ENCODE peak calls at places on chromosomes 1 and 21, in ten cellular contexts. H, K, P, J, S, C, N, R, W and O are unnamed samples.

GRCh38 chr1:186442651-186443114 is 18.2 kb downstream of the PDC start:
- DNase-seq in H (no peak), K (no peak), P (no peak), J (no peak), S (no peak), C (no peak), N (no peak), R (no peak), W (no peak), O (no peak)

GRCh38 chr1:153565529-153566374 is at the start of gene S100A2:
- DNase-seq in H (no peak), K (peak; percentile 83), P (no peak), J (no peak), S (no peak), C (peak; percentile 88), N (peak; percentile 62), R (peak; percentile 40), W (peak; percentile 71), O (no peak)

GRCh38 chr1:44884746-44885145 is 41.7 kb upstream of the PTCH2 start:
- DNase-seq in H (peak; percentile 28), K (no peak), P (no peak), J (no peak), S (no peak), C (no peak), N (no peak), R (no peak), W (no peak), O (peak; percentile 40)

GRCh38 chr1:229608590-229608989 is 17.3 kb downstream of the TAF5L start:
- DNase-seq in H (no peak), K (no peak), P (no peak), J (no peak), S (no peak), C (no peak), N (no peak), R (no peak), W (no peak), O (no peak)

GRCh38 chr1:233005703-233006102 is 55.3 kb downstream of the NTPCR start:
- DNase-seq in H (no peak), K (peak; percentile 57), P (no peak), J (no peak), S (no peak), C (no peak), N (peak; percentile 26), R (no peak), W (no peak), O (no peak)

GRCh38 chr1:224253721-224254120 is 70.7 kb downstream of the DEGS1 start:
- DNase-seq in H (no peak), K (no peak), P (no peak), J (no peak), S (no peak), C (no peak), N (no peak), R (no peak), W (no peak), O (no peak)

GRCh38 chr1:217907504-217907903 is 276.4 kb downstream of the SPATA17 start:
- DNase-seq in H (no peak), K (no peak), P (no peak), J (no peak), S (no peak), C (peak; percentile 8), N (no peak), R (no peak), W (no peak), O (no peak)

GRCh38 chr1:2132222-2133038 is 62.1 kb downstream of the FAAP20 start:
- DNase-seq in H (peak; percentile 50), K (no peak), P (peak; percentile 64), J (peak; percentile 79), S (no peak), C (no peak), N (peak; percentile 87), R (peak; percentile 26), W (peak; percentile 58), O (peak; percentile 57)

GRCh38 chr1:214327519-214327918 is 46.6 kb downstream of the SMYD2 start:
- DNase-seq in H (no peak), K (no peak), P (peak; percentile 90), J (no peak), S (no peak), C (no peak), N (peak; percentile 29), R (no peak), W (no peak), O (no peak)

GRCh38 chr1:218488531-218488930 is 143.4 kb downstream of the TGFB2 start:
- DNase-seq in H (no peak), K (no peak), P (no peak), J (no peak), S (no peak), C (no peak), N (no peak), R (no peak), W (no peak), O (no peak)

GRCh38 chr1:236103646-236104218 is 38.6 kb upstream of the GPR137B start:
- DNase-seq in H (peak; percentile 32), K (no peak), P (peak; percentile 67), J (peak; percentile 53), S (peak; percentile 23), C (peak; percentile 85), N (peak; percentile 83), R (peak; percentile 42), W (peak; percentile 28), O (peak; percentile 51)

GRCh38 chr1:38444770-38445442 is 398.3 kb upstream of the POU3F1 start:
- DNase-seq in H (no peak), K (no peak), P (peak; percentile 41), J (no peak), S (no peak), C (no peak), N (no peak), R (no peak), W (no peak), O (no peak)

GRCh38 chr1:168235548-168235885 is 9.7 kb downstream of the SFT2D2 start:
- DNase-seq in H (no peak), K (no peak), P (no peak), J (no peak), S (no peak), C (no peak), N (no peak), R (no peak), W (no peak), O (no peak)
- H3K27ac ChIP-seq in H (no peak overlapping the region), K (no peak overlapping the region), P (peak overlapping the region; percentile 34), J (no peak overlapping the region), S (peak overlapping the region; percentile 1), C (no peak overlapping the region), N (no peak overlapping the region), R (peak overlapping the region; percentile 25), W (no peak overlapping the region), O (no peak overlapping the region)

GRCh38 chr1:110607663-110608230 is 1.6 kb upstream of the KCNA2 start:
- DNase-seq in H (no peak), K (no peak), P (no peak), J (peak; percentile 37), S (no peak), C (no peak), N (peak; percentile 67), R (no peak), W (no peak), O (no peak)

GRCh38 chr1:110606784-110607662 is 865 bp upstream of the KCNA2 start:
- DNase-seq in H (peak; percentile 75), K (no peak), P (peak; percentile 30), J (peak; percentile 51), S (no peak), C (no peak), N (peak; percentile 81), R (no peak), W (no peak), O (peak; percentile 20)

GRCh38 chr1:110605446-110605845 is 712 bp downstream of the KCNA2 start:
- DNase-seq in H (peak; percentile 55), K (no peak), P (no peak), J (no peak), S (no peak), C (no peak), N (no peak), R (no peak), W (no peak), O (no peak)

GRCh38 chr1:110604586-110605148 is 1.5 kb downstream of the KCNA2 start:
- DNase-seq in H (no peak), K (no peak), P (no peak), J (no peak), S (no peak), C (no peak), N (no peak), R (no peak), W (no peak), O (no peak)

DNA sequence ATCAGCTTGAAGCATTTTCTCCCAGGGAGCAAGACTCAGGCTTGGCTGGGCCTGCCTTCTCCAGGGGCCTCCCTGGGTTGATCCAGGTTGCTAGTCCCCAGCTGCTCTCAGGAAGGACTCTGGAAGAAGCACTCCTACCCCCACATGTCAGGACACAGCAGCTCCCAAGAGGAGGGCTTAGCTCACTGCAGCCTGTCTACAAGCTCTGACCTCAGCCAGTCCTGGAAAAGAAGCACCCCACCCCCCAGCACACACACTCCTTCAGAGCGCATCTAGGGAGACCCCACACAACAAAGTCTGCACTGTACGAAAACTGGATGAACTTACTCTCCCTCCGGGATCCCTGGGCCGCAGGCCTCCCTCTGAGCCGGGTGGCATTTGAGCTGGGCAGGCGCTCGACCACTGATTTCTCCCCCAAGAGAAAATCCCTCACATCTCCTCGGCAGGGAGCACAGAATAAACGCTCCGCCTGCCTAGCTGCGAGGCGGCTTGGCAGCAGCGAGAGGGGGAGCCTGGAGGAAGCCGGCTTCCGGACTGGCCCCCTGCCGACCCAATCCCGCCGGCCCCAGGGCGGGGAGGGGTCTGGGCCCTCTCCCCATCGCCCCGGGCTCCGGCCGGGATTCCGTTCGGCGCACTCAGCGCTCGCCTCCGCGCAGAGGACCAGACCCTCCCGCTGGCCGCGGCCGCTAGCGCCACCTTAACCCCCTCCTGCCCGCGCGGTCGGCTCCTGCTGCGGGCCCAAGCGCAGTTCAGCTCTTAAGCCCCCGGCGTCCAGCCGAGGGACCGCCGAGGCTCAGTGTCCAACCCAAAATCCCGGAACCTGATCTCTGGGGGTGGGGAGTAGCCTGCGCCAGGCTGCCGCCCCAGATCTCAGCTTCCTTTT is at the start of gene KCNA2:
- DNase-seq in H (peak; percentile 87), K (no peak), P (peak; percentile 76), J (peak; percentile 71), S (no peak), C (no peak), N (peak; percentile 87), R (no peak), W (no peak), O (peak; percentile 55)
- H3K27ac ChIP-seq in H (peak within 1 kb of the TSS; percentile 91), K (no peak within 1 kb of the TSS), P (no peak within 1 kb of the TSS), J (no peak within 1 kb of the TSS), S (peak within 1 kb of the TSS; percentile 57), C (peak within 1 kb of the TSS; percentile 16), N (no peak within 1 kb of the TSS), R (no peak within 1 kb of the TSS), W (peak within 1 kb of the TSS; percentile 36), O (peak within 1 kb of the TSS; percentile 55)

DNA sequence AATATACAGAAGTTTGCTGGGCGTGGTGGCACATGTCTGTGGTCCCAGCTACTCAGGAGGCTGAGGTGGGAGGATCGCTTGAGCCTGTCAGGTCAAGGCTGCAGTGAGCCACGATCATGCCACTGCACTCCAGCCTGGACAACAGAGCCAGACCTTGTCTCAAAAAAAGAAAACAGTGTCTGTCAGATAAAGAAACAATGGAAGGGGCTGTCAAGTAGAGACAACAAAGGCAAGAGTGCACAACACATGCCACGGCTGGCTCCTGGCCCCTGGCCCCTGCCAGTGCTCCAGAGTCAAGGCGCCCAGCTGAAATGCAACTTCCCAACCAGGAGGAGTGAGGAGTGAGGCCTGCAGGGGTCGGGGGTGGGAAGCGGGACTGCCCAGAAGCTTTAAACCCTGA is 32.6 kb downstream of the PRDM15 start:
- DNase-seq in H (no peak), K (no peak), P (no peak), J (no peak), S (no peak), C (no peak), N (no peak), R (no peak), W (no peak), O (no peak)
- H3K27ac ChIP-seq in H (no peak overlapping the region), K (no peak overlapping the region), P (no peak overlapping the region), J (no peak overlapping the region), S (no peak overlapping the region), C (no peak overlapping the region), N (no peak overlapping the region), R (no peak overlapping the region), W (no peak overlapping the region), O (no peak overlapping the region)

GRCh38 chr1:88649932-88650331 is 34.1 kb upstream of the PKN2 start:
- DNase-seq in H (no peak), K (no peak), P (no peak), J (no peak), S (no peak), C (no peak), N (no peak), R (no peak), W (no peak), O (no peak)
- H3K27ac ChIP-seq in H (no peak overlapping the region), K (no peak overlapping the region), P (no peak overlapping the region), J (no peak overlapping the region), S (no peak overlapping the region), C (no peak overlapping the region), N (no peak overlapping the region), R (no peak overlapping the region), W (no peak overlapping the region), O (no peak overlapping the region)